ENCODE peak calls at places on chromosomes 7 and 10, in five cellular contexts. C, E, K, Q and D are unnamed samples.

GRCh38 chr7:91837397-91838070 is 43.0 kb downstream of the MTERF1 start:
- DNase-seq in C (no peak), E (no peak), K (no peak), Q (no peak), D (no peak)

GRCh38 chr10:32600317-32600716 is 154.4 kb downstream of the CCDC7 start:
- DNase-seq in C (no peak), E (no peak), K (no peak), Q (no peak), D (no peak)

GRCh38 chr7:87566311-87566710 is 34.4 kb downstream of the ABCB1 start:
- DNase-seq in C (no peak), E (no peak), K (no peak), Q (no peak), D (no peak)

GRCh38 chr7:57202274-57202673 is 70.0 kb upstream of the ZNF479 start:
- DNase-seq in C (no peak), E (no peak), K (no peak), Q (no peak), D (no peak)

GRCh38 chr10:89563861-89564478 is 28.6 kb upstream of the SLC16A12 start:
- DNase-seq in C (peak; percentile 32), E (peak; percentile 47), K (peak; percentile 34), Q (no peak), D (peak; percentile 3)

GRCh38 chr7:87131806-87132205 is 20.4 kb upstream of the DMTF1 start:
- DNase-seq in C (no peak), E (no peak), K (no peak), Q (no peak), D (no peak)

GRCh38 chr10:46224414-46224682 is 62.4 kb upstream of the ANTXRL start:
- DNase-seq in C (no peak), E (no peak), K (no peak), Q (no peak), D (no peak)

GRCh38 chr10:91211675-91212074 is 8.8 kb upstream of the PCGF5 start:
- DNase-seq in C (no peak), E (no peak), K (no peak), Q (no peak), D (no peak)

GRCh38 chr10:49594594-49594993 is 15.5 kb upstream of the SLC18A3 start:
- DNase-seq in C (peak; percentile 54), E (peak; percentile 37), K (peak; percentile 73), Q (no peak), D (no peak)

GRCh38 chr10:101578803-101579515 is 9.1 kb downstream of the POLL start:
- DNase-seq in C (no peak), E (no peak), K (no peak), Q (no peak), D (no peak)

GRCh38 chr10:15744217-15744865 is 24.6 kb upstream of the ITGA8 start:
- DNase-seq in C (peak; percentile 64), E (peak; percentile 66), K (peak; percentile 82), Q (no peak), D (no peak)

GRCh38 chr10:25631471-25631870 is 302.6 kb upstream of the MYO3A start:
- DNase-seq in C (no peak), E (no peak), K (no peak), Q (no peak), D (no peak)

GRCh38 chr7:47100815-47101435 is 481.0 kb downstream of the TNS3 start:
- DNase-seq in C (peak; percentile 57), E (peak; percentile 61), K (peak; percentile 64), Q (peak; percentile 27), D (no peak)

DNA sequence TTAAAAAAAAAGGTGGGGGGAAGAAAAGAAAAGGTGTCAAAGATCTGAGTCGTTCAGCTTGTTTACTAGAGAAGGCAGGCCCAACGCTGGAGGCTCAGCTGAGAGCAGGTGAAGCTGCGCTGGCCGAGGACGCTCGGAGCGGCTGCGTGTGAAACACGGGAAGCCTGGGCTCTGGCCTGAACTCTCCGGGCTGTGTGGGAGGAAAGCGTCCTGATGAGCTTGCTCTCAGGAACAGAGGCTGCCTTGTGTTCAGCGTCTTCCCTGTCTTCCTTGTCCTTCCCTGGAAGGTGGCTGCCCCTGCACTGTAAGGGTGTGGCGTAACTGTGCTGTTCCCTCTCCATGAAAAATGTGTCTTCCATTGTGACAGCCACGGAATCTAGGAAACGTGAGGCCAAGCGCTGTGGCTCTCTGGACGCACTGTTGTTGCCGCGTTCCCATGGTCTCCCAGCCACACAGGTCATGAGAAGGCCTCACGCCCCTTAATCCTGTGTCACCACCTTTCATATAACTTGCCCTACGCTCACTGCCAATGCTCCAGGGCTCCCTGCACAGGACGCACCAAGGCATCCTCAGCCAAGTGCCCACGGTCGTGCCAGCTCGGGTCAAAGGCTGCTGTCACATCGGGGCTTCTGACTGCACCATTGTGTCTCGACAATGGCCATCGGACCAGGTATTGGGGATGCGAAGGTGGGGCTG is 15.8 kb downstream of the IL15RA start:
- DNase-seq in C (no peak), E (no peak), K (no peak), Q (no peak), D (no peak)
- TF ChIP-seq ATF3 in C (no peak), E (no peak), K (no peak), Q (no peak), D (no peak)

DNA sequence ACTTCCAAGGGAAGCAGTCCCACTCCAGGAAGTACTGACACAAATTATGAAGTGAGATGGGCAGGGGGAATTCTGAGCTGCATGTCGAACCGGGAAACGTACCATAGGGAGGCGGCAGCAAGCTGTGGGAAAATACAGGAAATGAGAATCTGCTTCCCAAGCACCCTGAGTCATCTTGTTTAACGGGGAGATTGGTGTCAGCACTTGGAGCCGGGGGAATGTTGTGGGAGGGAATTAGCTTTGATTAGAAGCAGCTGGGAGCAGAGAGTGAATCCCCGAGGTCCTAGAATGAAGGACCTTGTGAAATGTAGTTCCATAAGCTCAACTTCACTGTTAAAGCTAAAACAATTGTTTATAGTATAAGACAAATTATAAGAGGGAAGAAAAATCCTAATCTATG is 141.4 kb upstream of the PRKCQ start:
- DNase-seq in C (no peak), E (peak; percentile 37), K (no peak), Q (no peak), D (no peak)
- H2AFZ ChIP-seq in C (no peak overlapping the region), E (peak overlapping the region; percentile 89), K (no peak overlapping the region), Q (no peak overlapping the region), D (no peak overlapping the region)

GRCh38 chr10:628386-629045 is 61.0 kb downstream of the DIP2C start:
- DNase-seq in C (no peak), E (no peak), K (no peak), Q (no peak), D (no peak)
- TF ChIP-seq ATF3 in C (no peak), E (no peak), K (no peak), Q (no peak), D (no peak)

GRCh38 chr10:108817572-108817971 is 1105.7 kb downstream of the XPNPEP1 start:
- DNase-seq in C (no peak), E (no peak), K (no peak), Q (no peak), D (no peak)

GRCh38 chr10:108808228-108808627 is 1115.1 kb downstream of the XPNPEP1 start:
- DNase-seq in C (no peak), E (no peak), K (no peak), Q (no peak), D (no peak)

GRCh38 chr10:108812296-108812695 is 1111.0 kb downstream of the XPNPEP1 start:
- DNase-seq in C (no peak), E (no peak), K (no peak), Q (no peak), D (no peak)

GRCh38 chr10:108817125-108817524 is 1106.2 kb downstream of the XPNPEP1 start:
- DNase-seq in C (no peak), E (no peak), K (no peak), Q (no peak), D (no peak)

DNA sequence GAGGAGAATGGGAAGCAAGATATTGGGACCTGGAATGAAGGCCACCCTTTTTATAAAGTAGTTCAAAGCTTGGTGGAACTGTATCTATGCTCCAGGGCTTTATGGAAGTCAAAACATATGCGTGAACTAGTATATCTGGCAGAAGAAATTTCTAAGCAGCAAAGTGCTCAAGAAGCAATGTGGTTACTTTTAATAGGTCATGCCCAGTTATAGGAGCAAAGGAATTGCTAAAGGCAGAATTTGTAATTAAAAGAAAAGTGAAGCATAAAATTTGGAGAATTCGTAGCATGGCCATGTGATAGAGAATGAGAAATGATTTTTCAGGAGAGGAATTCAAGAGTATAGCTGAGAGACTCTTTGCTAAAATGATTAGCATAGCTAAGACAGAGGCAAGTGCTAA is 1110.4 kb downstream of the XPNPEP1 start:
- DNase-seq in C (no peak), E (no peak), K (no peak), Q (no peak), D (no peak)
- H2AFZ ChIP-seq in C (no peak overlapping the region), E (no peak overlapping the region), K (no peak overlapping the region), Q (no peak overlapping the region), D (no peak overlapping the region)